ENCODE peak calls at places on chromosomes 3 and 15, in four cellular contexts. One of them, this sample, is unnamed.

GRCh38 chr3:123449092-123449985 is 449 bp upstream of the ADCY5 start:
- DNase-seq in GDM1: no peak
- DNase-seq in NCI-H1105: no peak
- DNase-seq in tibial nerve: no peak
- DNase-seq in this sample: peak

GRCh38 chr3:49359623-49360022 is 1.5 kb upstream of the GPX1 start:
- DNase-seq in GDM1: no peak
- DNase-seq in NCI-H1105: no peak
- DNase-seq in tibial nerve: no peak
- DNase-seq in this sample: no peak

GRCh38 chr3:196189608-196190347 is 21.4 kb downstream of the ZDHHC19 start:
- DNase-seq in GDM1: no peak
- DNase-seq in NCI-H1105: no peak
- DNase-seq in tibial nerve: no peak
- DNase-seq in this sample: no peak

GRCh38 chr15:38867556-38867955 is 302.9 kb upstream of the RASGRP1 start:
- DNase-seq in GDM1: no peak
- DNase-seq in NCI-H1105: no peak
- DNase-seq in tibial nerve: no peak
- DNase-seq in this sample: no peak

GRCh38 chr15:70252056-70252935 is 154.6 kb upstream of the TLE3 start:
- DNase-seq in GDM1: no peak
- DNase-seq in NCI-H1105: peak
- DNase-seq in tibial nerve: no peak
- DNase-seq in this sample: peak

GRCh38 chr3:120214161-120214560 is 70.9 kb downstream of the GPR156 start:
- DNase-seq in GDM1: no peak
- DNase-seq in NCI-H1105: peak
- DNase-seq in tibial nerve: no peak
- DNase-seq in this sample: no peak

GRCh38 chr15:85154061-85154460 is 172.4 kb downstream of the PDE8A start:
- DNase-seq in GDM1: no peak
- DNase-seq in NCI-H1105: no peak
- DNase-seq in tibial nerve: no peak
- DNase-seq in this sample: no peak

GRCh38 chr3:95048564-95048963 is 985.7 kb downstream of the NSUN3 start:
- DNase-seq in GDM1: no peak
- DNase-seq in NCI-H1105: no peak
- DNase-seq in tibial nerve: no peak
- DNase-seq in this sample: no peak

GRCh38 chr3:114213669-114214541 is 23.5 kb downstream of the ZNF80 start:
- DNase-seq in GDM1: no peak
- DNase-seq in NCI-H1105: no peak
- DNase-seq in tibial nerve: no peak
- DNase-seq in this sample: no peak

GRCh38 chr3:68666409-68667193 is 265.7 kb downstream of the TAFA4 start:
- DNase-seq in GDM1: no peak
- DNase-seq in NCI-H1105: no peak
- DNase-seq in tibial nerve: no peak
- DNase-seq in this sample: no peak

GRCh38 chr3:106176734-106177133 is 307.9 kb upstream of the CBLB start:
- DNase-seq in GDM1: peak
- DNase-seq in NCI-H1105: no peak
- DNase-seq in tibial nerve: no peak
- DNase-seq in this sample: no peak

GRCh38 chr3:20073068-20073467 is 32.8 kb downstream of the KAT2B start:
- DNase-seq in GDM1: no peak
- DNase-seq in NCI-H1105: no peak
- DNase-seq in tibial nerve: no peak
- DNase-seq in this sample: no peak

GRCh38 chr3:71944482-71944881 is 159.5 kb upstream of the PROK2 start:
- DNase-seq in GDM1: no peak
- DNase-seq in NCI-H1105: peak
- DNase-seq in tibial nerve: no peak
- DNase-seq in this sample: peak